ENCODE peak calls at places on chromosomes 11 and 22, in six cellular contexts. One of them, this sample, is unnamed.
A peak's percentile ranks its signal among the peaks of the same experiment; 100 is the strongest.

GRCh38 chr11:23991140-23991539 is 505.7 kb upstream of the LUZP2 start:
- DNase-seq in prostate gland: no peak
- DNase-seq in lower lobe of right lung: no peak
- DNase-seq in esophagus muscularis mucosa: no peak
- DNase-seq in naive thymus-derived CD4-positive, alpha-beta T cell: no peak
- DNase-seq in testis: no peak
- DNase-seq in this sample: no peak

GRCh38 chr11:45094958-45095690 is 51.3 kb upstream of the PRDM11 start:
- DNase-seq in lower lobe of right lung: no peak
- DNase-seq in esophagus muscularis mucosa: no peak
- DNase-seq in testis: no peak
- DNase-seq in naive thymus-derived CD4-positive, alpha-beta T cell: no peak
- DNase-seq in prostate gland: no peak
- DNase-seq in this sample: no peak

GRCh38 chr11:68044145-68044813 is 5.5 kb downstream of the TCIRG1 start:
- DNase-seq in lower lobe of right lung: peak; percentile 34
- DNase-seq in naive thymus-derived CD4-positive, alpha-beta T cell: no peak
- DNase-seq in prostate gland: no peak
- DNase-seq in esophagus muscularis mucosa: no peak
- DNase-seq in testis: no peak
- DNase-seq in this sample: peak; percentile 86

GRCh38 chr22:40594924-40595323 is 41.6 kb downstream of the MRTFA start:
- DNase-seq in prostate gland: no peak
- DNase-seq in testis: no peak
- DNase-seq in naive thymus-derived CD4-positive, alpha-beta T cell: no peak
- DNase-seq in lower lobe of right lung: peak; percentile 58
- DNase-seq in esophagus muscularis mucosa: no peak
- DNase-seq in this sample: no peak

GRCh38 chr11:22807855-22808558 is 21.6 kb downstream of the SVIP start:
- DNase-seq in esophagus muscularis mucosa: no peak
- DNase-seq in testis: no peak
- DNase-seq in lower lobe of right lung: no peak
- DNase-seq in prostate gland: no peak
- DNase-seq in naive thymus-derived CD4-positive, alpha-beta T cell: no peak
- DNase-seq in this sample: no peak

GRCh38 chr22:22044153-22044552 is 61.6 kb upstream of the TOP3B start:
- DNase-seq in lower lobe of right lung: no peak
- DNase-seq in testis: no peak
- DNase-seq in prostate gland: no peak
- DNase-seq in naive thymus-derived CD4-positive, alpha-beta T cell: no peak
- DNase-seq in esophagus muscularis mucosa: peak; percentile 50
- DNase-seq in this sample: no peak

GRCh38 chr11:77191823-77192495 is 63.9 kb downstream of the MYO7A start:
- DNase-seq in esophagus muscularis mucosa: no peak
- DNase-seq in testis: peak; percentile 49
- DNase-seq in lower lobe of right lung: peak; percentile 76
- DNase-seq in prostate gland: peak; percentile 81
- DNase-seq in naive thymus-derived CD4-positive, alpha-beta T cell: peak; percentile 32
- DNase-seq in this sample: peak; percentile 88

GRCh38 chr11:17810736-17811135 is 76.2 kb downstream of the KCNC1 start:
- DNase-seq in prostate gland: no peak
- DNase-seq in testis: peak; percentile 89
- DNase-seq in naive thymus-derived CD4-positive, alpha-beta T cell: no peak
- DNase-seq in lower lobe of right lung: no peak
- DNase-seq in esophagus muscularis mucosa: no peak
- DNase-seq in this sample: no peak

GRCh38 chr11:124174001-124174400 is 9.1 kb upstream of the OR10D3 start:
- DNase-seq in esophagus muscularis mucosa: no peak
- DNase-seq in prostate gland: no peak
- DNase-seq in testis: no peak
- DNase-seq in naive thymus-derived CD4-positive, alpha-beta T cell: no peak
- DNase-seq in lower lobe of right lung: no peak
- DNase-seq in this sample: no peak

GRCh38 chr22:42035256-42035655 is 35.4 kb downstream of the NAGA start:
- DNase-seq in esophagus muscularis mucosa: no peak
- DNase-seq in prostate gland: no peak
- DNase-seq in naive thymus-derived CD4-positive, alpha-beta T cell: no peak
- DNase-seq in testis: no peak
- DNase-seq in lower lobe of right lung: no peak
- DNase-seq in this sample: no peak

GRCh38 chr11:14012836-14013235 is 50.3 kb downstream of the SPON1 start:
- DNase-seq in prostate gland: no peak
- DNase-seq in esophagus muscularis mucosa: peak; percentile 66
- DNase-seq in naive thymus-derived CD4-positive, alpha-beta T cell: no peak
- DNase-seq in lower lobe of right lung: no peak
- DNase-seq in testis: no peak
- DNase-seq in this sample: no peak

GRCh38 chr22:25545677-25546076 is 18.8 kb upstream of the GRK3 start:
- DNase-seq in prostate gland: no peak
- DNase-seq in esophagus muscularis mucosa: no peak
- DNase-seq in testis: no peak
- DNase-seq in lower lobe of right lung: no peak
- DNase-seq in naive thymus-derived CD4-positive, alpha-beta T cell: no peak
- DNase-seq in this sample: no peak

GRCh38 chr22:36461665-36462474 is 19.6 kb downstream of the TXN2 start:
- DNase-seq in esophagus muscularis mucosa: no peak
- DNase-seq in prostate gland: no peak
- DNase-seq in lower lobe of right lung: peak; percentile 79
- DNase-seq in testis: peak; percentile 38
- DNase-seq in naive thymus-derived CD4-positive, alpha-beta T cell: no peak
- DNase-seq in this sample: peak; percentile 72

GRCh38 chr11:69930081-69931059 is 111.2 kb upstream of the FGF3 start:
- DNase-seq in esophagus muscularis mucosa: no peak
- DNase-seq in testis: no peak
- DNase-seq in naive thymus-derived CD4-positive, alpha-beta T cell: no peak
- DNase-seq in prostate gland: no peak
- DNase-seq in lower lobe of right lung: peak; percentile 28
- DNase-seq in this sample: peak; percentile 37

GRCh38 chr11:69926376-69927050 is 107.3 kb upstream of the FGF3 start:
- DNase-seq in testis: no peak
- DNase-seq in esophagus muscularis mucosa: no peak
- DNase-seq in prostate gland: no peak
- DNase-seq in naive thymus-derived CD4-positive, alpha-beta T cell: no peak
- DNase-seq in lower lobe of right lung: peak; percentile 21
- DNase-seq in this sample: peak; percentile 18

GRCh38 chr11:69925366-69926196 is 106.4 kb upstream of the FGF3 start:
- DNase-seq in esophagus muscularis mucosa: no peak
- DNase-seq in prostate gland: no peak
- DNase-seq in lower lobe of right lung: peak; percentile 28
- DNase-seq in naive thymus-derived CD4-positive, alpha-beta T cell: no peak
- DNase-seq in testis: no peak
- DNase-seq in this sample: no peak

GRCh38 chr11:69931060-69931910 is 112.1 kb upstream of the FGF3 start:
- DNase-seq in testis: no peak
- DNase-seq in esophagus muscularis mucosa: no peak
- DNase-seq in lower lobe of right lung: peak; percentile 17
- DNase-seq in naive thymus-derived CD4-positive, alpha-beta T cell: no peak
- DNase-seq in prostate gland: no peak
- DNase-seq in this sample: no peak

GRCh38 chr11:69928124-69928523 is 108.9 kb upstream of the FGF3 start:
- DNase-seq in lower lobe of right lung: peak; percentile 11
- DNase-seq in testis: no peak
- DNase-seq in prostate gland: no peak
- DNase-seq in naive thymus-derived CD4-positive, alpha-beta T cell: no peak
- DNase-seq in esophagus muscularis mucosa: no peak
- DNase-seq in this sample: peak; percentile 41
- H3K27me3 ChIP-seq in lower lobe of right lung: peaks cover 13% of the 10 kb centered on the region
- H3K27me3 ChIP-seq in testis: no peaks in the 10 kb centered on the region
- H3K27me3 ChIP-seq in prostate gland: no peaks in the 10 kb centered on the region
- H3K27me3 ChIP-seq in naive thymus-derived CD4-positive, alpha-beta T cell: peaks cover 5% of the 10 kb centered on the region
- H3K27me3 ChIP-seq in esophagus muscularis mucosa: no peaks in the 10 kb centered on the region
- H3K27me3 ChIP-seq in this sample: no peaks in the 10 kb centered on the region

GRCh38 chr11:6607190-6607635 is 3.6 kb downstream of the ILK start:
- DNase-seq in esophagus muscularis mucosa: peak; percentile 12
- DNase-seq in testis: no peak
- DNase-seq in naive thymus-derived CD4-positive, alpha-beta T cell: no peak
- DNase-seq in lower lobe of right lung: no peak
- DNase-seq in prostate gland: no peak
- DNase-seq in this sample: no peak

GRCh38 chr11:6606471-6607189 is 3.1 kb downstream of the ILK start:
- DNase-seq in naive thymus-derived CD4-positive, alpha-beta T cell: no peak
- DNase-seq in prostate gland: peak; percentile 86
- DNase-seq in testis: peak; percentile 95
- DNase-seq in esophagus muscularis mucosa: peak; percentile 98
- DNase-seq in lower lobe of right lung: peak; percentile 91
- DNase-seq in this sample: peak; percentile 91

GRCh38 chr11:6608726-6609501 is 3.1 kb downstream of the TAF10 start:
- DNase-seq in testis: peak; percentile 9
- DNase-seq in esophagus muscularis mucosa: peak; percentile 62
- DNase-seq in naive thymus-derived CD4-positive, alpha-beta T cell: no peak
- DNase-seq in lower lobe of right lung: no peak
- DNase-seq in prostate gland: no peak
- DNase-seq in this sample: no peak

GRCh38 chr11:6609502-6610015 is 2.5 kb downstream of the TAF10 start:
- DNase-seq in prostate gland: no peak
- DNase-seq in testis: peak; percentile 9
- DNase-seq in esophagus muscularis mucosa: no peak
- DNase-seq in lower lobe of right lung: no peak
- DNase-seq in naive thymus-derived CD4-positive, alpha-beta T cell: no peak
- DNase-seq in this sample: no peak

DNA sequence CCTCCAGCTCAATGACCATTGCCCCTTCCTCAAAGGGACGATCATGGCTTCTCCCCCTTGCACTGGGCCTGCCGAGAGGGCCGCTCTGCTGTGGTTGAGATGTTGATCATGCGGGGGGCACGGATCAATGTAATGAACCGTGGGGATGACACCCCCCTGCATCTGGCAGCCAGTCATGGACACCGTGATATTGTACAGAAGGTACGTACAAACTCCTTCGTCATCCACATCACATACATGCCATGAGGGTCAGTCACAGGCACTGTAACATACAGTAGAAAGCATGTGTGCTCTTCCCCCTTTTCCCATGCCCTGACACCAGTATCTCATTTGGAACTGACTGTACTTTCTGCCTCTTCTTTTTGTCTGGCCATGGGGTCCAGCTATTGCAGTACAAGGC is 4.0 kb downstream of the TAF10 start:
- DNase-seq in naive thymus-derived CD4-positive, alpha-beta T cell: no peak
- DNase-seq in esophagus muscularis mucosa: no peak
- DNase-seq in lower lobe of right lung: no peak
- DNase-seq in prostate gland: no peak
- DNase-seq in testis: peak; percentile 4
- DNase-seq in this sample: no peak
- H3K4me1 ChIP-seq in naive thymus-derived CD4-positive, alpha-beta T cell: peaks cover 51% of the 10 kb centered on the region
- H3K4me1 ChIP-seq in esophagus muscularis mucosa: peaks cover 74% of the 10 kb centered on the region
- H3K4me1 ChIP-seq in lower lobe of right lung: peaks cover 63% of the 10 kb centered on the region
- H3K4me1 ChIP-seq in prostate gland: peaks cover 17% of the 10 kb centered on the region
- H3K4me1 ChIP-seq in testis: peaks cover 36% of the 10 kb centered on the region
- H3K4me1 ChIP-seq in this sample: peaks cover 26% of the 10 kb centered on the region

DNA sequence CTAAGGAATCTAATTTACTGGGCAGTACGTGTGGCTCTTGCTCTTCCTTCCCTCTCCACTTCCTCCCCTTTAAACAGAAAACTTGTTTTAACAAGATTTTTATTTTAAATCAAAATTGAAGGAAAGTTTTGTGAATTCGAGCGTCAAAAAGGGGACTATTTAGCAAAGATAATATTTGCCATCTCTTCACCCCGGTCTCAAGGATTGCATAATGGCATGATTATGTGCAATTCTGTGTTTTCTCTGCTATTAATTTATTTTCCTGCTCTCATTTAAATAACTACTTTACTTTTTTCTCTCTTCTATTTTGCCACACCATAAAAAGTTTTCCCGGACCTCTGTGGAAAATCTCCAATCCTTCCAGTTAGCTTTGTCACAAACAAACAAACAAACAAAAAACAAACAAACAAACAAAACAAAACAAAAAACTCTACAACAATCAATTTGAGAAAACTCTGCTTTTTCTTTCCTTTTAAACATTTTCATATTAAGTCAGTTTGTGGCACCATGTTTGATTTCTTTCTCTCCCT is 10.2 kb upstream of the PAX6 start:
- DNase-seq in esophagus muscularis mucosa: no peak
- DNase-seq in prostate gland: no peak
- DNase-seq in lower lobe of right lung: no peak
- DNase-seq in testis: no peak
- DNase-seq in naive thymus-derived CD4-positive, alpha-beta T cell: no peak
- DNase-seq in this sample: no peak
- H3K27me3 ChIP-seq in esophagus muscularis mucosa: peaks cover 99% of the 10 kb centered on the region
- H3K27me3 ChIP-seq in prostate gland: peaks cover 78% of the 10 kb centered on the region
- H3K27me3 ChIP-seq in lower lobe of right lung: peaks cover 100% of the 10 kb centered on the region
- H3K27me3 ChIP-seq in testis: peaks cover 9% of the 10 kb centered on the region
- H3K27me3 ChIP-seq in naive thymus-derived CD4-positive, alpha-beta T cell: peaks cover 49% of the 10 kb centered on the region
- H3K27me3 ChIP-seq in this sample: no peaks in the 10 kb centered on the region

GRCh38 chr11:58121101-58121500 is 4.2 kb downstream of the OR9I1 start:
- DNase-seq in prostate gland: no peak
- DNase-seq in testis: no peak
- DNase-seq in esophagus muscularis mucosa: no peak
- DNase-seq in lower lobe of right lung: no peak
- DNase-seq in naive thymus-derived CD4-positive, alpha-beta T cell: no peak
- DNase-seq in this sample: no peak

GRCh38 chr11:58127350-58127749 is 2.0 kb upstream of the OR9I1 start:
- DNase-seq in lower lobe of right lung: no peak
- DNase-seq in esophagus muscularis mucosa: no peak
- DNase-seq in prostate gland: no peak
- DNase-seq in testis: no peak
- DNase-seq in naive thymus-derived CD4-positive, alpha-beta T cell: no peak
- DNase-seq in this sample: no peak

GRCh38 chr11:58125469-58125868 is at the start of gene OR9I1:
- DNase-seq in naive thymus-derived CD4-positive, alpha-beta T cell: no peak
- DNase-seq in prostate gland: no peak
- DNase-seq in lower lobe of right lung: no peak
- DNase-seq in testis: no peak
- DNase-seq in esophagus muscularis mucosa: no peak
- DNase-seq in this sample: no peak
- H3K4me1 ChIP-seq in naive thymus-derived CD4-positive, alpha-beta T cell: no peaks in the 10 kb centered on the region
- H3K4me1 ChIP-seq in prostate gland: no peaks in the 10 kb centered on the region
- H3K4me1 ChIP-seq in lower lobe of right lung: no peaks in the 10 kb centered on the region
- H3K4me1 ChIP-seq in testis: no peaks in the 10 kb centered on the region
- H3K4me1 ChIP-seq in esophagus muscularis mucosa: no peaks in the 10 kb centered on the region
- H3K4me1 ChIP-seq in this sample: no peaks in the 10 kb centered on the region